ENCODE peak calls at places on chromosomes 13 and 19, in ten cellular contexts. H is M059J; W is suprapubic skin; J is left lung; B is GM03348; U is omental fat pad; I is EL; O is sciatic nerve; R is DND-41; N is stimulated activated CD4-positive, alpha-beta T cell treated with anti-CD3 and anti-CD28 coated beads, Interleukin-2, amount 100 ng/mL, for 24 hours. L is an unnamed sample.

GRCh38 chr13:113437408-113438010 is 15.8 kb downstream of the ADPRHL1 start:
- DNase-seq in H (no peak), W (no peak), J (no peak), B (no peak), U (no peak), I (peak), O (no peak), R (no peak), N (no peak), L (no peak)

GRCh38 chr19:54428323-54429175 is 13.3 kb downstream of the TTYH1 start:
- DNase-seq in H (no peak), W (no peak), J (no peak), B (no peak), U (no peak), I (no peak), O (no peak), R (no peak), N (no peak), L (no peak)

GRCh38 chr13:112747256-112747655 is 57.4 kb downstream of the ATP11A start:
- DNase-seq in H (no peak), W (no peak), J (no peak), B (no peak), U (no peak), I (no peak), O (no peak), R (no peak), N (no peak), L (no peak)

GRCh38 chr13:55761986-55762385 is 1378.7 kb upstream of the PRR20A start:
- DNase-seq in H (no peak), W (no peak), J (no peak), B (no peak), U (no peak), I (no peak), O (no peak), R (no peak), N (no peak), L (no peak)

GRCh38 chr13:46964789-46965527 is 68.1 kb upstream of the HTR2A start:
- DNase-seq in H (peak), W (no peak), J (no peak), B (peak), U (no peak), I (peak), O (no peak), R (no peak), N (no peak), L (no peak)

GRCh38 chr13:44857061-44857460 is 132.2 kb downstream of the NUFIP1 start:
- DNase-seq in H (no peak), W (no peak), J (no peak), B (no peak), U (no peak), I (no peak), O (no peak), R (no peak), N (no peak), L (no peak)

GRCh38 chr19:610801-611505 is 21.3 kb downstream of the HCN2 start:
- DNase-seq in H (peak), W (no peak), J (no peak), B (peak), U (no peak), I (peak), O (peak), R (peak), N (peak), L (no peak)

GRCh38 chr13:41019027-41019487 is at the start of gene ELF1:
- DNase-seq in H (peak), W (no peak), J (no peak), B (peak), U (no peak), I (peak), O (no peak), R (peak), N (peak), L (peak)

GRCh38 chr13:113105032-113105993 is at the start of gene F7:
- DNase-seq in H (no peak), W (no peak), J (peak), B (no peak), U (no peak), I (no peak), O (no peak), R (no peak), N (no peak), L (no peak)

GRCh38 chr13:40666905-40667621 is 622 bp upstream of the FOXO1 start:
- DNase-seq in H (peak), W (peak), J (peak), B (peak), U (no peak), I (no peak), O (peak), R (no peak), N (peak), L (no peak)

GRCh38 chr19:8028951-8029491 is 23.5 kb upstream of the CCL25 start:
- DNase-seq in H (no peak), W (no peak), J (peak), B (peak), U (no peak), I (no peak), O (no peak), R (no peak), N (no peak), L (no peak)

GRCh38 chr19:54434112-54434861 is 14.7 kb upstream of the LENG8 start:
- DNase-seq in H (no peak), W (no peak), J (no peak), B (no peak), U (no peak), I (no peak), O (no peak), R (no peak), N (no peak), L (no peak)

GRCh38 chr13:35797946-35798345 is 321.5 kb upstream of the MAB21L1 start:
- DNase-seq in H (no peak), W (no peak), J (no peak), B (no peak), U (no peak), I (no peak), O (no peak), R (no peak), N (no peak), L (no peak)

GRCh38 chr19:58479303-58479702 is 3.2 kb downstream of the ZNF446 start:
- DNase-seq in H (no peak), W (no peak), J (no peak), B (no peak), U (no peak), I (no peak), O (no peak), R (no peak), N (no peak), L (no peak)

GRCh38 chr19:2727640-2727944 is 6.4 kb upstream of the DIRAS1 start:
- DNase-seq in H (peak), W (no peak), J (no peak), B (peak), U (no peak), I (peak), O (no peak), R (no peak), N (no peak), L (no peak)

GRCh38 chr13:42246541-42246940 is 25.4 kb upstream of the AKAP11 start:
- DNase-seq in H (no peak), W (no peak), J (no peak), B (no peak), U (no peak), I (no peak), O (no peak), R (no peak), N (no peak), L (no peak)